ENCODE peak calls at places on chromosomes 6 and 20, in seven cellular contexts. E is colonic mucosa; Z is left lung; A is CD4-positive, alpha-beta T cell; M is heart right ventricle; F is psoas muscle; U is A549. X is an unnamed sample.

GRCh38 chr6:44217332-44218143 is 812 bp downstream of the MYMX start:
- DNase-seq in E (no peak), Z (no peak), A (no peak), M (peak; percentile 79), F (peak; percentile 73), U (no peak), X (peak; percentile 90)

GRCh38 chr6:17493286-17493685 is 99.9 kb downstream of the CAP2 start:
- DNase-seq in E (no peak), Z (no peak), A (no peak), M (no peak), F (no peak), U (no peak), X (no peak)

GRCh38 chr6:168134399-168135201 is 55.6 kb upstream of the FRMD1 start:
- DNase-seq in E (peak; percentile 15), Z (no peak), A (no peak), M (no peak), F (no peak), U (no peak), X (no peak)

GRCh38 chr20:1829531-1829930 is 65.7 kb upstream of the SIRPA start:
- DNase-seq in E (no peak), Z (no peak), A (no peak), M (no peak), F (no peak), U (no peak), X (peak; percentile 51)

GRCh38 chr6:86192123-86192522 is 549.4 kb upstream of the SYNCRIP start:
- DNase-seq in E (no peak), Z (no peak), A (no peak), M (no peak), F (no peak), U (no peak), X (no peak)

GRCh38 chr20:57061058-57061900 is 205.2 kb downstream of the BMP7 start:
- DNase-seq in E (no peak), Z (no peak), A (no peak), M (no peak), F (no peak), U (peak; percentile 67), X (no peak)

GRCh38 chr6:28673800-28674671 is 148.4 kb downstream of the GPX5 start:
- DNase-seq in E (peak; percentile 55), Z (no peak), A (no peak), M (no peak), F (no peak), U (peak; percentile 34), X (no peak)

GRCh38 chr6:45606831-45607400 is 229.2 kb upstream of the SUPT3H start:
- DNase-seq in E (peak; percentile 51), Z (no peak), A (no peak), M (no peak), F (no peak), U (no peak), X (no peak)

GRCh38 chr6:13014551-13015378 is 298.2 kb downstream of the PHACTR1 start:
- DNase-seq in E (no peak), Z (no peak), A (no peak), M (peak; percentile 30), F (no peak), U (no peak), X (no peak)

GRCh38 chr6:36545767-36546663 is 1.3 kb downstream of the STK38 start:
- DNase-seq in E (peak; percentile 34), Z (no peak), A (peak; percentile 12), M (no peak), F (no peak), U (no peak), X (no peak)

GRCh38 chr6:31004285-31004684 is 6.0 kb upstream of the MUC22 start:
- DNase-seq in E (no peak), Z (no peak), A (no peak), M (no peak), F (no peak), U (no peak), X (no peak)

GRCh38 chr6:108359901-108360882 is 65.3 kb downstream of the AFG1L start:
- DNase-seq in E (no peak), Z (no peak), A (no peak), M (no peak), F (no peak), U (no peak), X (no peak)

GRCh38 chr20:41476013-41476441 is 109.4 kb upstream of the EMILIN3 start:
- DNase-seq in E (peak; percentile 49), Z (no peak), A (no peak), M (no peak), F (no peak), U (no peak), X (no peak)

GRCh38 chr6:169237496-169238134 is 16.0 kb downstream of the THBS2 start:
- DNase-seq in E (no peak), Z (peak; percentile 31), A (no peak), M (no peak), F (no peak), U (no peak), X (peak; percentile 55)

GRCh38 chr6:2542858-2543218 is 207.9 kb downstream of the MYLK4 start:
- DNase-seq in E (peak; percentile 66), Z (peak; percentile 51), A (peak; percentile 8), M (no peak), F (no peak), U (no peak), X (no peak)

GRCh38 chr6:131510094-131510493 is 62.9 kb upstream of the ARG1 start:
- DNase-seq in E (no peak), Z (no peak), A (no peak), M (no peak), F (no peak), U (no peak), X (no peak)
- H3K9me3 ChIP-seq in E (no peaks in the 10 kb centered on the region), Z (no peaks in the 10 kb centered on the region), A (no peaks in the 10 kb centered on the region), M (no peaks in the 10 kb centered on the region), F (no peaks in the 10 kb centered on the region), U (no peaks in the 10 kb centered on the region), X (peaks cover 8% of the 10 kb centered on the region)

DNA sequence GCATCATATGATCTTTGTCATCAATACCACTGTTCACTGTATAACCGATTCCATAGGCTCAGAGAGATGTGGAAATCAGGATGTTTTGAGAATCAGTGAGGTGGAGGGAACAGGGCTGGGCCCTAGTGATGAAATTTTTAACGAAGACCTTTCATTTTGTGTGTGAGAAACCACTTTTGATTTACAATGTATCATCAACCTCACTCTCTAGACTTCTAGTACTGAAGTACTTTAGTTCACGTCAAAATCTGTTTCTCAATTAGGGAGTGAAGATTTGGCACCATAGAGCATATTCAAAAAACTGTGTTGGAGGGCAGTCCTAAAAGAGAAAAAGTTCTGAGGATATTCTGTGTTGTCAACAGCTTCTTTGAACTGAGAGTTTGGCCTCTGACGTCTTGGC is 15.0 kb downstream of the CDYL start:
- DNase-seq in E (no peak), Z (no peak), A (no peak), M (no peak), F (no peak), U (no peak), X (no peak)
- H3K9me3 ChIP-seq in E (no peaks in the 10 kb centered on the region), Z (no peaks in the 10 kb centered on the region), A (no peaks in the 10 kb centered on the region), M (no peaks in the 10 kb centered on the region), F (no peaks in the 10 kb centered on the region), U (no peaks in the 10 kb centered on the region), X (no peaks in the 10 kb centered on the region)

GRCh38 chr6:24658573-24659511 is 7.9 kb downstream of the TDP2 start:
- DNase-seq in E (peak; percentile 76), Z (no peak), A (no peak), M (no peak), F (no peak), U (peak; percentile 35), X (no peak)
- H3K9me3 ChIP-seq in E (no peaks in the 10 kb centered on the region), Z (no peaks in the 10 kb centered on the region), A (no peaks in the 10 kb centered on the region), M (no peaks in the 10 kb centered on the region), F (no peaks in the 10 kb centered on the region), U (no peaks in the 10 kb centered on the region), X (no peaks in the 10 kb centered on the region)

GRCh38 chr6:53369051-53369450 is 20.3 kb upstream of the ELOVL5 start:
- DNase-seq in E (no peak), Z (no peak), A (no peak), M (no peak), F (no peak), U (no peak), X (no peak)
- H3K9me3 ChIP-seq in E (no peaks in the 10 kb centered on the region), Z (no peaks in the 10 kb centered on the region), A (no peaks in the 10 kb centered on the region), M (no peaks in the 10 kb centered on the region), F (no peaks in the 10 kb centered on the region), U (no peaks in the 10 kb centered on the region), X (no peaks in the 10 kb centered on the region)

GRCh38 chr6:142665393-142665792 is 279.6 kb downstream of the HIVEP2 start:
- DNase-seq in E (no peak), Z (no peak), A (no peak), M (no peak), F (no peak), U (no peak), X (no peak)

GRCh38 chr6:142671791-142672190 is 273.2 kb downstream of the HIVEP2 start:
- DNase-seq in E (no peak), Z (no peak), A (no peak), M (no peak), F (no peak), U (no peak), X (no peak)

GRCh38 chr6:142669701-142670351 is 275.1 kb downstream of the HIVEP2 start:
- DNase-seq in E (no peak), Z (no peak), A (no peak), M (no peak), F (no peak), U (no peak), X (no peak)

GRCh38 chr6:142666599-142667185 is 278.3 kb downstream of the HIVEP2 start:
- DNase-seq in E (no peak), Z (no peak), A (no peak), M (no peak), F (no peak), U (no peak), X (no peak)
- H3K9me3 ChIP-seq in E (no peaks in the 10 kb centered on the region), Z (no peaks in the 10 kb centered on the region), A (no peaks in the 10 kb centered on the region), M (peaks cover 3% of the 10 kb centered on the region), F (peaks cover 7% of the 10 kb centered on the region), U (no peaks in the 10 kb centered on the region), X (peaks cover 4% of the 10 kb centered on the region)

GRCh38 chr6:88232753-88233152 is 66.6 kb upstream of the CNR1 start:
- DNase-seq in E (no peak), Z (no peak), A (no peak), M (no peak), F (no peak), U (no peak), X (no peak)
- H3K9me3 ChIP-seq in E (no peaks in the 10 kb centered on the region), Z (no peaks in the 10 kb centered on the region), A (peaks cover 24% of the 10 kb centered on the region), M (peaks cover 26% of the 10 kb centered on the region), F (no peaks in the 10 kb centered on the region), U (no peaks in the 10 kb centered on the region), X (peaks cover 8% of the 10 kb centered on the region)

GRCh38 chr6:159315562-159315961 is 146.4 kb downstream of the FNDC1 start:
- DNase-seq in E (no peak), Z (no peak), A (no peak), M (no peak), F (no peak), U (no peak), X (no peak)
- H3K9me3 ChIP-seq in E (no peaks in the 10 kb centered on the region), Z (no peaks in the 10 kb centered on the region), A (no peaks in the 10 kb centered on the region), M (no peaks in the 10 kb centered on the region), F (no peaks in the 10 kb centered on the region), U (no peaks in the 10 kb centered on the region), X (no peaks in the 10 kb centered on the region)